ENCODE peak calls at places on chromosome 19, in ten cellular contexts. T is heart left ventricle, Y is heart right ventricle, W is cardiac muscle cell, M is ascending aorta, K is right cardiac atrium, N is upper lobe of right lung, J is tibial artery, C is ovary, F is breast epithelium. S is an unnamed sample.

GRCh38 chr19:49094505-49095482 is 9.5 kb downstream of the SNRNP70 start:
- DNase-seq in C (no peak), J (no peak), Y (peak; percentile 73), F (no peak), K (no peak), W (no peak), M (no peak), N (no peak), T (peak; percentile 71), S (no peak)

GRCh38 chr19:7293795-7294570 is at the start of gene INSR:
- DNase-seq in K (peak; percentile 90), M (peak; percentile 62), W (peak; percentile 91), J (peak; percentile 97), C (peak; percentile 92), F (peak; percentile 86), Y (peak; percentile 90), T (peak; percentile 92), N (peak; percentile 94), S (peak; percentile 91)

GRCh38 chr19:38512277-38512676 is 78.8 kb downstream of the RYR1 start:
- DNase-seq in F (no peak), K (no peak), T (no peak), Y (no peak), J (no peak), M (no peak), C (no peak), W (no peak), N (no peak), S (no peak)

GRCh38 chr19:35088514-35088913 is 27.1 kb upstream of the FXYD3 start:
- DNase-seq in T (no peak), K (no peak), J (no peak), N (no peak), Y (no peak), F (no peak), M (no peak), W (no peak), C (no peak), S (no peak)

GRCh38 chr19:8641908-8642547 is 11.6 kb downstream of the NFILZ start:
- DNase-seq in F (no peak), K (no peak), M (no peak), Y (no peak), W (peak; percentile 33), N (no peak), T (no peak), C (no peak), J (no peak), S (no peak)

GRCh38 chr19:3006075-3006767 is 22.9 kb downstream of the TLE2 start:
- DNase-seq in C (no peak), F (no peak), J (no peak), K (no peak), T (no peak), M (no peak), W (no peak), Y (no peak), N (no peak), S (no peak)

GRCh38 chr19:7067716-7068115 is 1.8 kb upstream of the ZNF557 start:
- DNase-seq in T (no peak), M (no peak), F (no peak), K (no peak), J (no peak), N (no peak), W (no peak), Y (no peak), C (no peak), S (no peak)

GRCh38 chr19:23810496-23810895 is 51.8 kb upstream of the ZNF681 start:
- DNase-seq in K (no peak), W (no peak), F (no peak), N (no peak), C (no peak), Y (no peak), M (no peak), T (no peak), J (no peak), S (no peak)

GRCh38 chr19:12800873-12801465 is 631 bp downstream of the PRDX2 start:
- DNase-seq in N (no peak), Y (no peak), K (no peak), W (peak; percentile 60), M (no peak), J (peak; percentile 71), C (no peak), F (no peak), T (no peak), S (peak; percentile 84)

GRCh38 chr19:8831373-8831772 is 731 bp downstream of the ZNF558 start:
- DNase-seq in T (no peak), F (no peak), M (no peak), Y (no peak), C (no peak), J (no peak), W (no peak), K (no peak), N (no peak), S (no peak)

GRCh38 chr19:49916839-49917733 is 11.9 kb upstream of the ATF5 start:
- DNase-seq in Y (no peak), T (no peak), C (no peak), N (no peak), J (no peak), M (no peak), F (no peak), W (no peak), K (no peak), S (no peak)

GRCh38 chr19:5585461-5586299 is 17.9 kb upstream of the TINCR start:
- DNase-seq in N (no peak), K (no peak), F (peak; percentile 72), C (no peak), M (no peak), Y (peak; percentile 39), T (no peak), W (peak; percentile 73), J (no peak), S (no peak)

GRCh38 chr19:30227071-30227621 is 145.0 kb upstream of the ZNF536 start:
- DNase-seq in K (no peak), F (no peak), T (no peak), C (no peak), Y (no peak), M (no peak), N (no peak), J (no peak), W (no peak), S (no peak)

DNA sequence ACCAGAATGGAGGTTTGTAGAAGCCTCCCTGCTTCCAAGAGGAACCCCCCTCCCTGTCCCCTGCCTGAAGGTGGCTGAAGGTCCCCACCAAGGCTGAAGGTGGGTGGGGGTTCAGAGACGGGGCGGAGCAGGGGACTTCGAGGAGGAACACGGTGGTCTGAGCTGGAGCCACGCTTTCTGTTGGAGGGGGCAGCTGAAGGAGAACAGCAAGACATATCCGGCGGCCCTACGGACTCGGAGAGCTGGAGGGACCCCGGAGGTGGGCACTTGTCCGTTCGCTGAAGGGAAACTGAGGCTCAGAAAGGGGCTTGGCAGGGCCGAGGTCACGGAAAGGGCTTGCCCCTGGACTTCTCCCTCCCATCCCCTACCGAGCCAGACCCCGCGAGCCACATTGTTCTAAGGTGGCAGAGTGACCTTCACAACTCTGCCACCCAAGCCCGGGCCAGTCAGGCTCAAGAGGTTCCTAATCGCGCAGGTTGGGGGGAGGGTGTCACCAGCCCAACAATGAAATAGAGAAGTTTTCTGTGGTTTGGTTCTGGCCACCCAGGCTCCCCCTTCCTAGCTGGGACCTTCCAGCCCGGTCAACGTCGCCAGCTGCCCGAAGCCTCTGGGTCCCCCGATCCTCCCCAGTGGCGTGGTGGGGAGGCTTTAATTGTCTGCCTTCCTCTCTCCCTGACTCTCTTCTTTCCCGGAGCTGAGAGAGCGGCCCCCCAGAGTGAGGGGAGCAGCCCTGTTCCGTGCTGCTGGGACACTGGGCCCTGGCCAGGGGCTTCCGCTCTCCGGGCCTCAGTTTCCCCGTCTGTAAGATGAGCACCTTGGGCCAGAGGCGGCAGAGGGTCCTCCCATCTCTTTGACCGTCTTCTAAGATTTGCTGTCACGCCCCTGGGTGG is 15.5 kb upstream of the KCNN1 start:
- DNase-seq in J (no peak), F (no peak), N (no peak), W (peak; percentile 53), T (no peak), M (no peak), Y (no peak), C (peak; percentile 29), K (no peak), S (no peak)
- H3K4me1 ChIP-seq in J (peaks cover 46% of the 10 kb centered on the region), F (peaks cover 29% of the 10 kb centered on the region), N (peaks cover 33% of the 10 kb centered on the region), W (peaks cover 19% of the 10 kb centered on the region), T (peaks cover 55% of the 10 kb centered on the region), M (peaks cover 32% of the 10 kb centered on the region), Y (peaks cover 38% of the 10 kb centered on the region), C (peaks cover 9% of the 10 kb centered on the region), K (no peaks in the 10 kb centered on the region), S (peaks cover 69% of the 10 kb centered on the region)

GRCh38 chr19:1272423-1273262 is 2.7 kb upstream of the FAM174C start:
- DNase-seq in W (no peak), Y (no peak), M (no peak), N (no peak), T (no peak), J (no peak), F (no peak), C (no peak), K (no peak), S (no peak)
- H3K4me1 ChIP-seq in W (peaks cover 31% of the 10 kb centered on the region), Y (peaks cover 74% of the 10 kb centered on the region), M (peaks cover 67% of the 10 kb centered on the region), N (peaks cover 69% of the 10 kb centered on the region), T (peaks cover 83% of the 10 kb centered on the region), J (peaks cover 68% of the 10 kb centered on the region), F (peaks cover 63% of the 10 kb centered on the region), C (peaks cover 33% of the 10 kb centered on the region), K (peaks cover 15% of the 10 kb centered on the region), S (peaks cover 73% of the 10 kb centered on the region)

GRCh38 chr19:33301011-33301899 is 1.1 kb downstream of the CEBPA start:
- DNase-seq in J (no peak), C (peak; percentile 34), W (peak; percentile 40), N (no peak), M (no peak), F (no peak), T (peak; percentile 25), K (no peak), Y (no peak), S (peak; percentile 88)

GRCh38 chr19:33301900-33302174 is 497 bp downstream of the CEBPA start:
- DNase-seq in N (no peak), T (no peak), J (no peak), C (no peak), M (no peak), W (peak; percentile 34), Y (no peak), K (no peak), F (no peak), S (no peak)

GRCh38 chr19:33302974-33303790 is 848 bp upstream of the CEBPA start:
- DNase-seq in F (peak; percentile 16), K (peak; percentile 61), N (peak; percentile 86), C (peak; percentile 52), M (no peak), T (peak; percentile 56), J (no peak), W (peak; percentile 86), Y (no peak), S (peak; percentile 88)

GRCh38 chr19:33303791-33304759 is 1.7 kb upstream of the CEBPA start:
- DNase-seq in Y (no peak), J (no peak), F (peak; percentile 20), T (peak; percentile 24), C (peak; percentile 47), N (peak; percentile 79), W (no peak), M (no peak), K (no peak), S (peak; percentile 84)

GRCh38 chr19:33302175-33302973 is at the start of gene CEBPA:
- DNase-seq in W (peak; percentile 95), J (peak; percentile 81), Y (peak; percentile 69), K (peak; percentile 84), M (no peak), T (peak; percentile 80), C (peak; percentile 75), F (peak; percentile 68), N (peak; percentile 95), S (peak; percentile 95)
- H3K4me1 ChIP-seq in W (peaks cover 10% of the 10 kb centered on the region), J (peaks cover 30% of the 10 kb centered on the region), Y (peaks cover 22% of the 10 kb centered on the region), K (no peaks in the 10 kb centered on the region), M (peaks cover 16% of the 10 kb centered on the region), T (peaks cover 34% of the 10 kb centered on the region), C (peaks cover 10% of the 10 kb centered on the region), F (peaks cover 9% of the 10 kb centered on the region), N (peaks cover 23% of the 10 kb centered on the region), S (peaks cover 30% of the 10 kb centered on the region)

GRCh38 chr19:56108447-56109195 is 12.5 kb downstream of the ZNF787 start:
- DNase-seq in N (peak; percentile 82), W (no peak), F (peak; percentile 42), C (peak; percentile 72), Y (no peak), K (peak; percentile 61), J (no peak), T (peak; percentile 47), M (no peak), S (no peak)
- H3K4me1 ChIP-seq in N (peaks cover 77% of the 10 kb centered on the region), W (peaks cover 55% of the 10 kb centered on the region), F (peaks cover 42% of the 10 kb centered on the region), C (peaks cover 40% of the 10 kb centered on the region), Y (peaks cover 66% of the 10 kb centered on the region), K (peaks cover 26% of the 10 kb centered on the region), J (peaks cover 55% of the 10 kb centered on the region), T (peaks cover 84% of the 10 kb centered on the region), M (peaks cover 45% of the 10 kb centered on the region), S (peaks cover 94% of the 10 kb centered on the region)

S was measured in spleen.